ENCODE peak calls at places on chromosomes 12 and 14, in ten cellular contexts. One of them, this sample, is unnamed.

GRCh38 chr12:27015730-27016076 is 1.5 kb upstream of the TM7SF3 start:
- DNase-seq in psoas muscle: no peak
- DNase-seq in type B pancreatic cell: no peak
- DNase-seq in colonic mucosa: no peak
- DNase-seq in kidney epithelial cell: no peak
- DNase-seq in hepatocyte: peak
- DNase-seq in fibroblast of lung: peak
- DNase-seq in AG09319: no peak
- DNase-seq in stomach: no peak
- DNase-seq in choroid plexus epithelial cell: peak
- DNase-seq in this sample: no peak

GRCh38 chr12:32477714-32478113 is 78.4 kb downstream of the FGD4 start:
- DNase-seq in psoas muscle: no peak
- DNase-seq in type B pancreatic cell: no peak
- DNase-seq in colonic mucosa: no peak
- DNase-seq in kidney epithelial cell: no peak
- DNase-seq in hepatocyte: no peak
- DNase-seq in fibroblast of lung: no peak
- DNase-seq in AG09319: no peak
- DNase-seq in stomach: no peak
- DNase-seq in choroid plexus epithelial cell: no peak
- DNase-seq in this sample: no peak

GRCh38 chr12:30578426-30578825 is 117.2 kb downstream of the IPO8 start:
- DNase-seq in psoas muscle: no peak
- DNase-seq in type B pancreatic cell: no peak
- DNase-seq in colonic mucosa: no peak
- DNase-seq in kidney epithelial cell: no peak
- DNase-seq in hepatocyte: no peak
- DNase-seq in fibroblast of lung: no peak
- DNase-seq in AG09319: no peak
- DNase-seq in stomach: no peak
- DNase-seq in choroid plexus epithelial cell: peak
- DNase-seq in this sample: no peak

GRCh38 chr12:52469853-52470252 is 3.8 kb downstream of the KRT6C start:
- DNase-seq in psoas muscle: no peak
- DNase-seq in type B pancreatic cell: no peak
- DNase-seq in colonic mucosa: no peak
- DNase-seq in kidney epithelial cell: no peak
- DNase-seq in hepatocyte: no peak
- DNase-seq in fibroblast of lung: no peak
- DNase-seq in AG09319: no peak
- DNase-seq in stomach: no peak
- DNase-seq in choroid plexus epithelial cell: no peak
- DNase-seq in this sample: no peak

GRCh38 chr14:65096323-65097089 is 5.8 kb downstream of the MAX start:
- DNase-seq in psoas muscle: no peak
- DNase-seq in type B pancreatic cell: no peak
- DNase-seq in colonic mucosa: peak
- DNase-seq in kidney epithelial cell: no peak
- DNase-seq in hepatocyte: peak
- DNase-seq in fibroblast of lung: peak
- DNase-seq in AG09319: no peak
- DNase-seq in stomach: peak
- DNase-seq in choroid plexus epithelial cell: peak
- DNase-seq in this sample: no peak

GRCh38 chr12:11834104-11834812 is 184.8 kb downstream of the ETV6 start:
- DNase-seq in psoas muscle: no peak
- DNase-seq in type B pancreatic cell: no peak
- DNase-seq in colonic mucosa: no peak
- DNase-seq in kidney epithelial cell: no peak
- DNase-seq in hepatocyte: no peak
- DNase-seq in fibroblast of lung: no peak
- DNase-seq in AG09319: no peak
- DNase-seq in stomach: no peak
- DNase-seq in choroid plexus epithelial cell: peak
- DNase-seq in this sample: no peak

GRCh38 chr12:67594888-67595287 is 53.7 kb upstream of the DYRK2 start:
- DNase-seq in psoas muscle: no peak
- DNase-seq in type B pancreatic cell: no peak
- DNase-seq in colonic mucosa: no peak
- DNase-seq in kidney epithelial cell: no peak
- DNase-seq in hepatocyte: no peak
- DNase-seq in fibroblast of lung: peak
- DNase-seq in AG09319: no peak
- DNase-seq in stomach: no peak
- DNase-seq in choroid plexus epithelial cell: peak
- DNase-seq in this sample: no peak

GRCh38 chr12:62215506-62215905 is 44.7 kb upstream of the USP15 start:
- DNase-seq in psoas muscle: no peak
- DNase-seq in type B pancreatic cell: no peak
- DNase-seq in colonic mucosa: no peak
- DNase-seq in kidney epithelial cell: no peak
- DNase-seq in hepatocyte: no peak
- DNase-seq in fibroblast of lung: no peak
- DNase-seq in AG09319: no peak
- DNase-seq in stomach: no peak
- DNase-seq in choroid plexus epithelial cell: no peak
- DNase-seq in this sample: no peak

DNA sequence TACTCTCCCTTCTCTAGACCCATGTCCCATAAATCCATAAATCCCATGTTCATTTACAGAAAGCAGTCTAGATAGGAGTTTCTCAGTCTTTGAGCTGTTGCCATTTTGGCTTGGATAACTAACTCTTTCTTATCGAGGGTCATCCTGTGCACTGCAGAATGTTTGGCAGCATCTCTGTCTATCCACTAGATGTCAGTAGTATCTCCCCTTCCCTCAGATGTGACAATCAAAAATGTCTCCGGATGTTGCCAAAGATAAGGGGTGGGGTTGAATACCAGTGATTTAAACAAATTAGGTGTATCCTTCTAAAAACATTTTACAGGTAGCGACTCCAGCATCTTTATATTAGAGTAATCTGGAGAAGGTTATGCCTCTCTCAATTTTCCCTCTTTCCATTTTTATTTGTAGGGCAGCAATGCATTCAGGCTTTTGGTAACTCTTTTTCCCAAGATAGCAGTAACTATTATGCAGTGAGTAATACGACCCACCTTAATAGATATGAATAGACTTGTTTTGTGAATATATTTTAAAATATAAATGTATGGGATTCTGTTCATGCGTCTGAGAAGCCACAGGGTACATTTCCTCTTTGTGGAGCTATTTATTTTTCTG is 100.7 kb downstream of the LRRK2 start:
- DNase-seq in psoas muscle: no peak
- DNase-seq in type B pancreatic cell: no peak
- DNase-seq in colonic mucosa: no peak
- DNase-seq in kidney epithelial cell: no peak
- DNase-seq in hepatocyte: peak
- DNase-seq in fibroblast of lung: peak
- DNase-seq in AG09319: no peak
- DNase-seq in stomach: no peak
- DNase-seq in choroid plexus epithelial cell: peak
- DNase-seq in this sample: no peak
- TF ChIP-seq CTCF in psoas muscle: peak
- TF ChIP-seq CTCF in type B pancreatic cell: peak
- TF ChIP-seq CTCF in colonic mucosa: no peak
- TF ChIP-seq CTCF in kidney epithelial cell: peak
- TF ChIP-seq CTCF in hepatocyte: peak
- TF ChIP-seq CTCF in fibroblast of lung: peak
- TF ChIP-seq CTCF in AG09319: peak
- TF ChIP-seq CTCF in stomach: peak
- TF ChIP-seq CTCF in choroid plexus epithelial cell: peak
- TF ChIP-seq CTCF in this sample: no peak

GRCh38 chr12:131591136-131591535 is 119.8 kb upstream of the SFSWAP start:
- DNase-seq in psoas muscle: no peak
- DNase-seq in type B pancreatic cell: no peak
- DNase-seq in colonic mucosa: no peak
- DNase-seq in kidney epithelial cell: no peak
- DNase-seq in hepatocyte: no peak
- DNase-seq in fibroblast of lung: no peak
- DNase-seq in AG09319: no peak
- DNase-seq in stomach: no peak
- DNase-seq in choroid plexus epithelial cell: no peak
- DNase-seq in this sample: no peak
- TF ChIP-seq CTCF in psoas muscle: no peak
- TF ChIP-seq CTCF in type B pancreatic cell: no peak
- TF ChIP-seq CTCF in colonic mucosa: no peak
- TF ChIP-seq CTCF in kidney epithelial cell: no peak
- TF ChIP-seq CTCF in hepatocyte: no peak
- TF ChIP-seq CTCF in fibroblast of lung: no peak
- TF ChIP-seq CTCF in AG09319: no peak
- TF ChIP-seq CTCF in stomach: no peak
- TF ChIP-seq CTCF in choroid plexus epithelial cell: no peak
- TF ChIP-seq CTCF in this sample: no peak

GRCh38 chr14:97295108-97295710 is 498.0 kb downstream of the VRK1 start:
- DNase-seq in psoas muscle: no peak
- DNase-seq in type B pancreatic cell: no peak
- DNase-seq in colonic mucosa: no peak
- DNase-seq in kidney epithelial cell: no peak
- DNase-seq in hepatocyte: no peak
- DNase-seq in fibroblast of lung: no peak
- DNase-seq in AG09319: no peak
- DNase-seq in stomach: no peak
- DNase-seq in choroid plexus epithelial cell: no peak
- DNase-seq in this sample: no peak

GRCh38 chr14:97301931-97302559 is 504.9 kb downstream of the VRK1 start:
- DNase-seq in psoas muscle: no peak
- DNase-seq in type B pancreatic cell: no peak
- DNase-seq in colonic mucosa: no peak
- DNase-seq in kidney epithelial cell: no peak
- DNase-seq in hepatocyte: no peak
- DNase-seq in fibroblast of lung: no peak
- DNase-seq in AG09319: no peak
- DNase-seq in stomach: no peak
- DNase-seq in choroid plexus epithelial cell: no peak
- DNase-seq in this sample: no peak

GRCh38 chr14:97298775-97299174 is 501.6 kb downstream of the VRK1 start:
- DNase-seq in psoas muscle: no peak
- DNase-seq in type B pancreatic cell: no peak
- DNase-seq in colonic mucosa: no peak
- DNase-seq in kidney epithelial cell: no peak
- DNase-seq in hepatocyte: no peak
- DNase-seq in fibroblast of lung: no peak
- DNase-seq in AG09319: no peak
- DNase-seq in stomach: no peak
- DNase-seq in choroid plexus epithelial cell: no peak
- DNase-seq in this sample: no peak

GRCh38 chr14:97298331-97298730 is 501.1 kb downstream of the VRK1 start:
- DNase-seq in psoas muscle: no peak
- DNase-seq in type B pancreatic cell: no peak
- DNase-seq in colonic mucosa: no peak
- DNase-seq in kidney epithelial cell: no peak
- DNase-seq in hepatocyte: no peak
- DNase-seq in fibroblast of lung: no peak
- DNase-seq in AG09319: no peak
- DNase-seq in stomach: no peak
- DNase-seq in choroid plexus epithelial cell: no peak
- DNase-seq in this sample: no peak

DNA sequence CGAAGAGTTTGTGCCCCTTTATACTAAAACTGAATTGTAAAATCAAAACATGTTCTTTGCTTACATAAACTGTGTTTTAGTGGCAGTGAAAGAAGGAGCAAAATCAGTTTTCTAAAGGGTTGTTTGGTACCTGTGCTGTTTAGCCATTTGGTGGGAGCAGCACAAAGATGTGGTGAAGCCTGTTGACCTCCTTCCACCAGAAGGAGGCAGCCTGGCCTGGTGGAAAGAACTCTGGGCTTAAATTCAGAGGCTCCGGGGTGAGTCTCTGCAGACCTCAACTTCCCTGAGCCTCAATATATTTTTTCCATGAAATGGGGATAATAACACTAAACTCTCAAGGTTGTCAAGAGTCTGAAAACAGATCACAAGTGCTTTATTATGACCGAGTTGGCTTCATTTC is 502.5 kb downstream of the VRK1 start:
- DNase-seq in psoas muscle: no peak
- DNase-seq in type B pancreatic cell: no peak
- DNase-seq in colonic mucosa: no peak
- DNase-seq in kidney epithelial cell: no peak
- DNase-seq in hepatocyte: no peak
- DNase-seq in fibroblast of lung: no peak
- DNase-seq in AG09319: no peak
- DNase-seq in stomach: no peak
- DNase-seq in choroid plexus epithelial cell: no peak
- DNase-seq in this sample: no peak
- TF ChIP-seq CTCF in psoas muscle: no peak
- TF ChIP-seq CTCF in type B pancreatic cell: peak
- TF ChIP-seq CTCF in colonic mucosa: no peak
- TF ChIP-seq CTCF in kidney epithelial cell: no peak
- TF ChIP-seq CTCF in hepatocyte: peak
- TF ChIP-seq CTCF in fibroblast of lung: no peak
- TF ChIP-seq CTCF in AG09319: no peak
- TF ChIP-seq CTCF in stomach: no peak
- TF ChIP-seq CTCF in choroid plexus epithelial cell: no peak
- TF ChIP-seq CTCF in this sample: no peak

GRCh38 chr14:69613312-69614073 is 2.1 kb downstream of the SUSD6 start:
- DNase-seq in psoas muscle: no peak
- DNase-seq in type B pancreatic cell: no peak
- DNase-seq in colonic mucosa: no peak
- DNase-seq in kidney epithelial cell: no peak
- DNase-seq in hepatocyte: no peak
- DNase-seq in fibroblast of lung: no peak
- DNase-seq in AG09319: no peak
- DNase-seq in stomach: no peak
- DNase-seq in choroid plexus epithelial cell: no peak
- DNase-seq in this sample: no peak

GRCh38 chr14:69612014-69612758 is 790 bp downstream of the SUSD6 start:
- DNase-seq in psoas muscle: peak
- DNase-seq in type B pancreatic cell: no peak
- DNase-seq in colonic mucosa: peak
- DNase-seq in kidney epithelial cell: no peak
- DNase-seq in hepatocyte: no peak
- DNase-seq in fibroblast of lung: peak
- DNase-seq in AG09319: no peak
- DNase-seq in stomach: no peak
- DNase-seq in choroid plexus epithelial cell: no peak
- DNase-seq in this sample: no peak

GRCh38 chr14:69614592-69614991 is 3.2 kb downstream of the SUSD6 start:
- DNase-seq in psoas muscle: no peak
- DNase-seq in type B pancreatic cell: no peak
- DNase-seq in colonic mucosa: peak
- DNase-seq in kidney epithelial cell: no peak
- DNase-seq in hepatocyte: no peak
- DNase-seq in fibroblast of lung: no peak
- DNase-seq in AG09319: no peak
- DNase-seq in stomach: no peak
- DNase-seq in choroid plexus epithelial cell: no peak
- DNase-seq in this sample: no peak

GRCh38 chr14:69611264-69612013 is at the start of gene SUSD6:
- DNase-seq in psoas muscle: peak
- DNase-seq in type B pancreatic cell: peak
- DNase-seq in colonic mucosa: peak
- DNase-seq in kidney epithelial cell: peak
- DNase-seq in hepatocyte: peak
- DNase-seq in fibroblast of lung: peak
- DNase-seq in AG09319: peak
- DNase-seq in stomach: peak
- DNase-seq in choroid plexus epithelial cell: peak
- DNase-seq in this sample: peak

DNA sequence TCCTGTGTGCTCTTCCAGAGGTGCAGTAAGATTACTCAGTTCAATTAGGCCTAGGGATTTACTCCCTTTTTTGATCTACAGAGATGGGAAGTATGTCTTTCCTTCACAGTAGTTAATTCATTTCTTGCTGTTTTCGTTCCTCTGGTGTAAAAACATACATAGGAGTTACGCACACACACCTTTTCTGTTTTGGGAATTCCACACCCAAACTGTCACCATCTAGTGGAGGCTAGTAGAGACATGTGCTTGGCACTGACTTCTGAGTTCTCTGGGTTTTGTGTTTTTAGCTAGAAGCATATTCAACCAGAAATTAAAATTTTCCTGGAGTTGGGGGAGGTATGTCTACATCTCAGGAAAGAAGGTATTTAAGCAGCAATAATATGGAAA is 1.4 kb downstream of the SUSD6 start:
- DNase-seq in psoas muscle: no peak
- DNase-seq in type B pancreatic cell: no peak
- DNase-seq in colonic mucosa: no peak
- DNase-seq in kidney epithelial cell: no peak
- DNase-seq in hepatocyte: no peak
- DNase-seq in fibroblast of lung: no peak
- DNase-seq in AG09319: no peak
- DNase-seq in stomach: no peak
- DNase-seq in choroid plexus epithelial cell: no peak
- DNase-seq in this sample: no peak
- TF ChIP-seq CTCF in psoas muscle: no peak
- TF ChIP-seq CTCF in type B pancreatic cell: peak
- TF ChIP-seq CTCF in colonic mucosa: no peak
- TF ChIP-seq CTCF in kidney epithelial cell: peak
- TF ChIP-seq CTCF in hepatocyte: peak
- TF ChIP-seq CTCF in fibroblast of lung: peak
- TF ChIP-seq CTCF in AG09319: peak
- TF ChIP-seq CTCF in stomach: no peak
- TF ChIP-seq CTCF in choroid plexus epithelial cell: peak
- TF ChIP-seq CTCF in this sample: no peak